ENCODE peak calls at places on chromosomes 7 and 10, in five cellular contexts. One of them, this sample, is unnamed.

GRCh38 chr7:24968165-24968564 is 11.8 kb downstream of the OSBPL3 start:
- DNase-seq in activated gamma-delta T cell treated with Interleukin-2 at 50 U/mL for 16 hours: no peak
- DNase-seq in HFFc6: no peak
- DNase-seq in lung: no peak
- DNase-seq in iris pigment epithelial cell: no peak
- DNase-seq in this sample: no peak

GRCh38 chr7:179209-179681 is 13.1 kb upstream of the FAM20C start:
- DNase-seq in activated gamma-delta T cell treated with Interleukin-2 at 50 U/mL for 16 hours: no peak
- DNase-seq in HFFc6: no peak
- DNase-seq in lung: no peak
- DNase-seq in iris pigment epithelial cell: no peak
- DNase-seq in this sample: no peak

GRCh38 chr7:132084776-132085388 is 491.4 kb downstream of the PLXNA4 start:
- DNase-seq in activated gamma-delta T cell treated with Interleukin-2 at 50 U/mL for 16 hours: no peak
- DNase-seq in HFFc6: no peak
- DNase-seq in lung: no peak
- DNase-seq in iris pigment epithelial cell: peak; percentile 11
- DNase-seq in this sample: no peak

GRCh38 chr7:43302211-43302711 is 189.8 kb downstream of the HECW1 start:
- DNase-seq in activated gamma-delta T cell treated with Interleukin-2 at 50 U/mL for 16 hours: no peak
- DNase-seq in HFFc6: peak; percentile 60
- DNase-seq in lung: no peak
- DNase-seq in iris pigment epithelial cell: peak; percentile 66
- DNase-seq in this sample: no peak

GRCh38 chr7:108310351-108310750 is 145.9 kb downstream of the NRCAM start:
- DNase-seq in activated gamma-delta T cell treated with Interleukin-2 at 50 U/mL for 16 hours: no peak
- DNase-seq in HFFc6: no peak
- DNase-seq in lung: no peak
- DNase-seq in iris pigment epithelial cell: peak; percentile 70
- DNase-seq in this sample: no peak

GRCh38 chr7:55477781-55478374 is 94.4 kb downstream of the VOPP1 start:
- DNase-seq in activated gamma-delta T cell treated with Interleukin-2 at 50 U/mL for 16 hours: no peak
- DNase-seq in HFFc6: peak; percentile 94
- DNase-seq in lung: peak; percentile 24
- DNase-seq in iris pigment epithelial cell: peak; percentile 90
- DNase-seq in this sample: no peak

GRCh38 chr10:97426776-97427570 is 982 bp downstream of the PGAM1 start:
- DNase-seq in activated gamma-delta T cell treated with Interleukin-2 at 50 U/mL for 16 hours: no peak
- DNase-seq in HFFc6: no peak
- DNase-seq in lung: no peak
- DNase-seq in iris pigment epithelial cell: no peak
- DNase-seq in this sample: no peak

GRCh38 chr7:27171636-27172387 is 2.3 kb downstream of the HOXA10 start:
- DNase-seq in activated gamma-delta T cell treated with Interleukin-2 at 50 U/mL for 16 hours: no peak
- DNase-seq in HFFc6: no peak
- DNase-seq in lung: no peak
- DNase-seq in iris pigment epithelial cell: no peak
- DNase-seq in this sample: no peak

GRCh38 chr7:1553513-1554210 is 2.3 kb downstream of the TMEM184A start:
- DNase-seq in activated gamma-delta T cell treated with Interleukin-2 at 50 U/mL for 16 hours: no peak
- DNase-seq in HFFc6: no peak
- DNase-seq in lung: no peak
- DNase-seq in iris pigment epithelial cell: no peak
- DNase-seq in this sample: no peak

GRCh38 chr7:35504365-35504764 is 190.6 kb downstream of the HERPUD2 start:
- DNase-seq in activated gamma-delta T cell treated with Interleukin-2 at 50 U/mL for 16 hours: no peak
- DNase-seq in HFFc6: no peak
- DNase-seq in lung: no peak
- DNase-seq in iris pigment epithelial cell: no peak
- DNase-seq in this sample: no peak

GRCh38 chr7:25665903-25666670 is 437.8 kb upstream of the NPVF start:
- DNase-seq in activated gamma-delta T cell treated with Interleukin-2 at 50 U/mL for 16 hours: no peak
- DNase-seq in HFFc6: no peak
- DNase-seq in lung: no peak
- DNase-seq in iris pigment epithelial cell: no peak
- DNase-seq in this sample: no peak

GRCh38 chr7:95045236-95045923 is 138.0 kb downstream of the PPP1R9A start:
- DNase-seq in activated gamma-delta T cell treated with Interleukin-2 at 50 U/mL for 16 hours: no peak
- DNase-seq in HFFc6: peak; percentile 15
- DNase-seq in lung: no peak
- DNase-seq in iris pigment epithelial cell: no peak
- DNase-seq in this sample: no peak

GRCh38 chr10:130463104-130463875 is 327.1 kb downstream of the GLRX3 start:
- DNase-seq in activated gamma-delta T cell treated with Interleukin-2 at 50 U/mL for 16 hours: no peak
- DNase-seq in HFFc6: no peak
- DNase-seq in lung: no peak
- DNase-seq in iris pigment epithelial cell: no peak
- DNase-seq in this sample: no peak

GRCh38 chr7:25118048-25118753 is 6.9 kb downstream of the CYCS start:
- DNase-seq in activated gamma-delta T cell treated with Interleukin-2 at 50 U/mL for 16 hours: no peak
- DNase-seq in HFFc6: no peak
- DNase-seq in lung: no peak
- DNase-seq in iris pigment epithelial cell: no peak
- DNase-seq in this sample: no peak

GRCh38 chr7:103499976-103500375 is 54.0 kb upstream of the SLC26A5 start:
- DNase-seq in activated gamma-delta T cell treated with Interleukin-2 at 50 U/mL for 16 hours: no peak
- DNase-seq in HFFc6: no peak
- DNase-seq in lung: no peak
- DNase-seq in iris pigment epithelial cell: peak; percentile 19
- DNase-seq in this sample: no peak

This sample was measured in prostate gland.